ENCODE peak calls at places on chromosome 2, in six cellular contexts. V, N, U, E, H and M are unnamed samples.

GRCh38 chr2:70995227-70995729 is 605 bp upstream of the TEX261 start:
- DNase-seq in V (peak), N (peak), U (no peak), E (peak), H (peak), M (peak)

GRCh38 chr2:235414422-235414821 is 79.4 kb upstream of the AGAP1 start:
- DNase-seq in V (no peak), N (no peak), U (no peak), E (no peak), H (peak), M (no peak)

GRCh38 chr2:201451330-201452057 is at the start of the genes STRADB and TRAK2:
- DNase-seq in V (peak), N (peak), U (peak), E (peak), H (peak), M (peak)

GRCh38 chr2:237471457-237472186 is 15.4 kb upstream of the MLPH start:
- DNase-seq in V (no peak), N (peak), U (no peak), E (peak), H (no peak), M (peak)

GRCh38 chr2:162929571-162929970 is 91.0 kb upstream of the KCNH7 start:
- DNase-seq in V (no peak), N (no peak), U (no peak), E (no peak), H (no peak), M (peak)

GRCh38 chr2:107025291-107025857 is 139.4 kb upstream of the ST6GAL2 start:
- DNase-seq in V (no peak), N (no peak), U (no peak), E (no peak), H (no peak), M (no peak)

GRCh38 chr2:106866636-106867035 is 19.3 kb downstream of the ST6GAL2 start:
- DNase-seq in V (no peak), N (no peak), U (no peak), E (no peak), H (no peak), M (no peak)

GRCh38 chr2:1748176-1748740 is 3.9 kb upstream of the PXDN start:
- DNase-seq in V (no peak), N (no peak), U (no peak), E (no peak), H (no peak), M (no peak)

GRCh38 chr2:187989925-187990623 is 301.6 kb upstream of the GULP1 start:
- DNase-seq in V (peak), N (no peak), U (no peak), E (no peak), H (no peak), M (no peak)

GRCh38 chr2:113111121-113111520 is 16.3 kb upstream of the IL1RN start:
- DNase-seq in V (no peak), N (no peak), U (no peak), E (no peak), H (peak), M (no peak)

GRCh38 chr2:189328451-189329249 is 112.6 kb upstream of the WDR75 start:
- DNase-seq in V (no peak), N (no peak), U (no peak), E (no peak), H (no peak), M (no peak)

GRCh38 chr2:47720036-47720435 is 62.9 kb upstream of the MSH6 start:
- DNase-seq in V (peak), N (no peak), U (no peak), E (peak), H (no peak), M (no peak)

GRCh38 chr2:212537311-212538155 is 1.1 kb downstream of the ERBB4 start:
- DNase-seq in V (no peak), N (peak), U (peak), E (peak), H (peak), M (peak)

GRCh38 chr2:122156101-122156500 is 400.6 kb downstream of the TSN start:
- DNase-seq in V (no peak), N (no peak), U (no peak), E (no peak), H (no peak), M (no peak)

GRCh38 chr2:75787532-75788132 is 76.9 kb upstream of the GCFC2 start:
- DNase-seq in V (peak), N (peak), U (no peak), E (peak), H (peak), M (no peak)

GRCh38 chr2:168711091-168711490 is 91.3 kb upstream of the NOSTRIN start:
- DNase-seq in V (no peak), N (no peak), U (no peak), E (no peak), H (no peak), M (no peak)

GRCh38 chr2:163735692-163736432 is at the start of gene FIGN:
- DNase-seq in V (peak), N (peak), U (peak), E (peak), H (peak), M (peak)

GRCh38 chr2:231568098-231568784 is 24.4 kb upstream of the TEX44 start:
- DNase-seq in V (no peak), N (no peak), U (no peak), E (no peak), H (no peak), M (no peak)

GRCh38 chr2:156322103-156322671 is 10.3 kb downstream of the NR4A2 start:
- DNase-seq in V (no peak), N (no peak), U (no peak), E (no peak), H (no peak), M (no peak)

GRCh38 chr2:12361506-12361905 is 355.2 kb upstream of the TRIB2 start:
- DNase-seq in V (no peak), N (no peak), U (no peak), E (no peak), H (no peak), M (peak)

GRCh38 chr2:46098606-46099005 is 198.6 kb upstream of the EPAS1 start:
- DNase-seq in V (peak), N (peak), U (no peak), E (no peak), H (no peak), M (no peak)

GRCh38 chr2:147648471-147648870 is 196.4 kb upstream of the ACVR2A start:
- DNase-seq in V (no peak), N (no peak), U (no peak), E (no peak), H (no peak), M (no peak)

GRCh38 chr2:239238839-239239606 is 161.8 kb downstream of the HDAC4 start:
- DNase-seq in V (no peak), N (no peak), U (no peak), E (no peak), H (no peak), M (no peak)